ENCODE peak calls at places on chromosomes 4 and X, in ten cellular contexts. One of them, this sample, is unnamed.

GRCh38 chr4:151953286-151953685 is 192.5 kb upstream of the GATB start:
- DNase-seq in CD4-positive, alpha-beta T cell: no peak
- DNase-seq in fibroblast of the aortic adventitia: no peak
- DNase-seq in fibroblast of pulmonary artery: no peak
- DNase-seq in adrenal gland: no peak
- DNase-seq in AG04449: no peak
- DNase-seq in Calu3: no peak
- DNase-seq in dorsolateral prefrontal cortex: no peak
- DNase-seq in AG04450: no peak
- DNase-seq in AG09319: no peak
- DNase-seq in this sample: no peak

GRCh38 chrX:41435708-41436107 is 11.4 kb upstream of the NYX start:
- DNase-seq in CD4-positive, alpha-beta T cell: no peak
- DNase-seq in fibroblast of the aortic adventitia: no peak
- DNase-seq in fibroblast of pulmonary artery: no peak
- DNase-seq in adrenal gland: no peak
- DNase-seq in AG04449: no peak
- DNase-seq in Calu3: no peak
- DNase-seq in dorsolateral prefrontal cortex: no peak
- DNase-seq in AG04450: no peak
- DNase-seq in AG09319: no peak
- DNase-seq in this sample: no peak

GRCh38 chr4:111652206-111652605 is 493.0 kb upstream of the FAM241A start:
- DNase-seq in CD4-positive, alpha-beta T cell: no peak
- DNase-seq in fibroblast of the aortic adventitia: no peak
- DNase-seq in fibroblast of pulmonary artery: no peak
- DNase-seq in adrenal gland: no peak
- DNase-seq in AG04449: no peak
- DNase-seq in Calu3: no peak
- DNase-seq in dorsolateral prefrontal cortex: no peak
- DNase-seq in AG04450: no peak
- DNase-seq in AG09319: no peak
- DNase-seq in this sample: no peak

GRCh38 chr4:83771113-83771705 is 235.3 kb downstream of the GPAT3 start:
- DNase-seq in CD4-positive, alpha-beta T cell: no peak
- DNase-seq in fibroblast of the aortic adventitia: peak; percentile 74
- DNase-seq in fibroblast of pulmonary artery: peak; percentile 65
- DNase-seq in adrenal gland: no peak
- DNase-seq in AG04449: peak; percentile 24
- DNase-seq in Calu3: peak; percentile 38
- DNase-seq in dorsolateral prefrontal cortex: no peak
- DNase-seq in AG04450: peak; percentile 15
- DNase-seq in AG09319: peak; percentile 10
- DNase-seq in this sample: no peak

GRCh38 chrX:107715331-107716044 is 60.1 kb downstream of the TSC22D3 start:
- DNase-seq in CD4-positive, alpha-beta T cell: no peak
- DNase-seq in fibroblast of the aortic adventitia: peak; percentile 44
- DNase-seq in fibroblast of pulmonary artery: peak; percentile 37
- DNase-seq in adrenal gland: no peak
- DNase-seq in AG04449: no peak
- DNase-seq in Calu3: no peak
- DNase-seq in dorsolateral prefrontal cortex: no peak
- DNase-seq in AG04450: no peak
- DNase-seq in AG09319: no peak
- DNase-seq in this sample: no peak

GRCh38 chr4:112403072-112403945 is 106.1 kb downstream of the ALPK1 start:
- DNase-seq in CD4-positive, alpha-beta T cell: no peak
- DNase-seq in fibroblast of the aortic adventitia: peak; percentile 8
- DNase-seq in fibroblast of pulmonary artery: peak; percentile 9
- DNase-seq in adrenal gland: no peak
- DNase-seq in AG04449: no peak
- DNase-seq in Calu3: no peak
- DNase-seq in dorsolateral prefrontal cortex: no peak
- DNase-seq in AG04450: no peak
- DNase-seq in AG09319: no peak
- DNase-seq in this sample: no peak

GRCh38 chrX:128142745-128143144 is 90.5 kb upstream of the ACTRT1 start:
- DNase-seq in CD4-positive, alpha-beta T cell: no peak
- DNase-seq in fibroblast of the aortic adventitia: no peak
- DNase-seq in fibroblast of pulmonary artery: no peak
- DNase-seq in adrenal gland: no peak
- DNase-seq in AG04449: no peak
- DNase-seq in Calu3: no peak
- DNase-seq in dorsolateral prefrontal cortex: no peak
- DNase-seq in AG04450: no peak
- DNase-seq in AG09319: no peak
- DNase-seq in this sample: no peak

GRCh38 chr4:156939801-156940200 is 31.8 kb downstream of the PDGFC start:
- DNase-seq in CD4-positive, alpha-beta T cell: no peak
- DNase-seq in fibroblast of the aortic adventitia: no peak
- DNase-seq in fibroblast of pulmonary artery: peak; percentile 39
- DNase-seq in adrenal gland: no peak
- DNase-seq in AG04449: no peak
- DNase-seq in Calu3: no peak
- DNase-seq in dorsolateral prefrontal cortex: no peak
- DNase-seq in AG04450: no peak
- DNase-seq in AG09319: no peak
- DNase-seq in this sample: no peak

GRCh38 chrX:12581546-12581945 is 209.7 kb upstream of the PRPS2 start:
- DNase-seq in CD4-positive, alpha-beta T cell: no peak
- DNase-seq in fibroblast of the aortic adventitia: no peak
- DNase-seq in fibroblast of pulmonary artery: no peak
- DNase-seq in adrenal gland: no peak
- DNase-seq in AG04449: no peak
- DNase-seq in Calu3: no peak
- DNase-seq in dorsolateral prefrontal cortex: no peak
- DNase-seq in AG04450: no peak
- DNase-seq in AG09319: no peak
- DNase-seq in this sample: no peak

GRCh38 chrX:39869846-39870601 is 227.7 kb downstream of the BCOR start:
- DNase-seq in CD4-positive, alpha-beta T cell: peak; percentile 52
- DNase-seq in fibroblast of the aortic adventitia: peak; percentile 33
- DNase-seq in fibroblast of pulmonary artery: peak; percentile 52
- DNase-seq in adrenal gland: no peak
- DNase-seq in AG04449: no peak
- DNase-seq in Calu3: peak; percentile 35
- DNase-seq in dorsolateral prefrontal cortex: no peak
- DNase-seq in AG04450: no peak
- DNase-seq in AG09319: no peak
- DNase-seq in this sample: no peak

GRCh38 chr4:187235456-187236170 is 512.0 kb upstream of the FAT1 start:
- DNase-seq in CD4-positive, alpha-beta T cell: no peak
- DNase-seq in fibroblast of the aortic adventitia: no peak
- DNase-seq in fibroblast of pulmonary artery: no peak
- DNase-seq in adrenal gland: no peak
- DNase-seq in AG04449: no peak
- DNase-seq in Calu3: no peak
- DNase-seq in dorsolateral prefrontal cortex: peak; percentile 45
- DNase-seq in AG04450: no peak
- DNase-seq in AG09319: no peak
- DNase-seq in this sample: no peak

GRCh38 chrX:53055244-53055849 is 6.8 kb downstream of the GPR173 start:
- DNase-seq in CD4-positive, alpha-beta T cell: no peak
- DNase-seq in fibroblast of the aortic adventitia: no peak
- DNase-seq in fibroblast of pulmonary artery: no peak
- DNase-seq in adrenal gland: no peak
- DNase-seq in AG04449: no peak
- DNase-seq in Calu3: no peak
- DNase-seq in dorsolateral prefrontal cortex: no peak
- DNase-seq in AG04450: no peak
- DNase-seq in AG09319: no peak
- DNase-seq in this sample: no peak

GRCh38 chrX:53049127-53049517 is 533 bp downstream of the GPR173 start:
- DNase-seq in CD4-positive, alpha-beta T cell: no peak
- DNase-seq in fibroblast of the aortic adventitia: no peak
- DNase-seq in fibroblast of pulmonary artery: no peak
- DNase-seq in adrenal gland: no peak
- DNase-seq in AG04449: no peak
- DNase-seq in Calu3: no peak
- DNase-seq in dorsolateral prefrontal cortex: no peak
- DNase-seq in AG04450: no peak
- DNase-seq in AG09319: no peak
- DNase-seq in this sample: no peak

GRCh38 chrX:53047228-53047627 is 1.4 kb upstream of the GPR173 start:
- DNase-seq in CD4-positive, alpha-beta T cell: no peak
- DNase-seq in fibroblast of the aortic adventitia: peak; percentile 39
- DNase-seq in fibroblast of pulmonary artery: peak; percentile 16
- DNase-seq in adrenal gland: no peak
- DNase-seq in AG04449: no peak
- DNase-seq in Calu3: no peak
- DNase-seq in dorsolateral prefrontal cortex: no peak
- DNase-seq in AG04450: no peak
- DNase-seq in AG09319: no peak
- DNase-seq in this sample: no peak

GRCh38 chrX:53048169-53049126 is at the start of gene GPR173:
- DNase-seq in CD4-positive, alpha-beta T cell: no peak
- DNase-seq in fibroblast of the aortic adventitia: peak; percentile 69
- DNase-seq in fibroblast of pulmonary artery: peak; percentile 65
- DNase-seq in adrenal gland: peak; percentile 39
- DNase-seq in AG04449: no peak
- DNase-seq in Calu3: no peak
- DNase-seq in dorsolateral prefrontal cortex: peak; percentile 54
- DNase-seq in AG04450: peak; percentile 21
- DNase-seq in AG09319: peak; percentile 41
- DNase-seq in this sample: no peak

GRCh38 chrX:53050841-53051240 is 2.3 kb downstream of the GPR173 start:
- DNase-seq in CD4-positive, alpha-beta T cell: no peak
- DNase-seq in fibroblast of the aortic adventitia: peak; percentile 40
- DNase-seq in fibroblast of pulmonary artery: no peak
- DNase-seq in adrenal gland: no peak
- DNase-seq in AG04449: no peak
- DNase-seq in Calu3: no peak
- DNase-seq in dorsolateral prefrontal cortex: no peak
- DNase-seq in AG04450: no peak
- DNase-seq in AG09319: no peak
- DNase-seq in this sample: no peak
- TF ChIP-seq CTCF in CD4-positive, alpha-beta T cell: no peak
- TF ChIP-seq CTCF in fibroblast of the aortic adventitia: no peak
- TF ChIP-seq CTCF in fibroblast of pulmonary artery: no peak
- TF ChIP-seq CTCF in adrenal gland: no peak
- TF ChIP-seq CTCF in AG04449: no peak
- TF ChIP-seq CTCF in Calu3: no peak
- TF ChIP-seq CTCF in dorsolateral prefrontal cortex: no peak
- TF ChIP-seq CTCF in AG04450: no peak
- TF ChIP-seq CTCF in AG09319: no peak
- TF ChIP-seq CTCF in this sample: no peak

GRCh38 chr4:177309525-177310371 is at the start of gene NEIL3:
- DNase-seq in CD4-positive, alpha-beta T cell: peak; percentile 95
- DNase-seq in fibroblast of the aortic adventitia: peak; percentile 90
- DNase-seq in fibroblast of pulmonary artery: peak; percentile 92
- DNase-seq in adrenal gland: peak; percentile 89
- DNase-seq in AG04449: no peak
- DNase-seq in Calu3: peak; percentile 81
- DNase-seq in dorsolateral prefrontal cortex: peak; percentile 83
- DNase-seq in AG04450: peak; percentile 71
- DNase-seq in AG09319: peak; percentile 71
- DNase-seq in this sample: peak; percentile 93
- TF ChIP-seq CTCF in CD4-positive, alpha-beta T cell: no peak
- TF ChIP-seq CTCF in fibroblast of the aortic adventitia: no peak
- TF ChIP-seq CTCF in fibroblast of pulmonary artery: no peak
- TF ChIP-seq CTCF in adrenal gland: no peak
- TF ChIP-seq CTCF in AG04449: no peak
- TF ChIP-seq CTCF in Calu3: no peak
- TF ChIP-seq CTCF in dorsolateral prefrontal cortex: peak; percentile 16
- TF ChIP-seq CTCF in AG04450: no peak
- TF ChIP-seq CTCF in AG09319: no peak
- TF ChIP-seq CTCF in this sample: no peak

GRCh38 chr4:177574446-177574845 is 132.2 kb upstream of the AGA start:
- DNase-seq in CD4-positive, alpha-beta T cell: no peak
- DNase-seq in fibroblast of the aortic adventitia: peak; percentile 21
- DNase-seq in fibroblast of pulmonary artery: peak; percentile 21
- DNase-seq in adrenal gland: no peak
- DNase-seq in AG04449: no peak
- DNase-seq in Calu3: no peak
- DNase-seq in dorsolateral prefrontal cortex: no peak
- DNase-seq in AG04450: no peak
- DNase-seq in AG09319: no peak
- DNase-seq in this sample: no peak

GRCh38 chr4:177583000-177583399 is 140.8 kb upstream of the AGA start:
- DNase-seq in CD4-positive, alpha-beta T cell: no peak
- DNase-seq in fibroblast of the aortic adventitia: peak; percentile 27
- DNase-seq in fibroblast of pulmonary artery: no peak
- DNase-seq in adrenal gland: no peak
- DNase-seq in AG04449: no peak
- DNase-seq in Calu3: no peak
- DNase-seq in dorsolateral prefrontal cortex: no peak
- DNase-seq in AG04450: no peak
- DNase-seq in AG09319: no peak
- DNase-seq in this sample: no peak

GRCh38 chr4:177579649-177580048 is 137.4 kb upstream of the AGA start:
- DNase-seq in CD4-positive, alpha-beta T cell: no peak
- DNase-seq in fibroblast of the aortic adventitia: no peak
- DNase-seq in fibroblast of pulmonary artery: no peak
- DNase-seq in adrenal gland: no peak
- DNase-seq in AG04449: no peak
- DNase-seq in Calu3: no peak
- DNase-seq in dorsolateral prefrontal cortex: no peak
- DNase-seq in AG04450: no peak
- DNase-seq in AG09319: no peak
- DNase-seq in this sample: no peak
- TF ChIP-seq CTCF in CD4-positive, alpha-beta T cell: no peak
- TF ChIP-seq CTCF in fibroblast of the aortic adventitia: no peak
- TF ChIP-seq CTCF in fibroblast of pulmonary artery: no peak
- TF ChIP-seq CTCF in adrenal gland: peak; percentile 8
- TF ChIP-seq CTCF in AG04449: no peak
- TF ChIP-seq CTCF in Calu3: no peak
- TF ChIP-seq CTCF in dorsolateral prefrontal cortex: peak; percentile 38
- TF ChIP-seq CTCF in AG04450: peak; percentile 37
- TF ChIP-seq CTCF in AG09319: peak; percentile 24
- TF ChIP-seq CTCF in this sample: no peak

GRCh38 chrX:95071621-95072020 is 1397.6 kb downstream of the FAM133A start:
- DNase-seq in CD4-positive, alpha-beta T cell: no peak
- DNase-seq in fibroblast of the aortic adventitia: peak; percentile 11
- DNase-seq in fibroblast of pulmonary artery: no peak
- DNase-seq in adrenal gland: no peak
- DNase-seq in AG04449: no peak
- DNase-seq in Calu3: no peak
- DNase-seq in dorsolateral prefrontal cortex: no peak
- DNase-seq in AG04450: no peak
- DNase-seq in AG09319: no peak
- DNase-seq in this sample: no peak
- TF ChIP-seq CTCF in CD4-positive, alpha-beta T cell: no peak
- TF ChIP-seq CTCF in fibroblast of the aortic adventitia: no peak
- TF ChIP-seq CTCF in fibroblast of pulmonary artery: no peak
- TF ChIP-seq CTCF in adrenal gland: no peak
- TF ChIP-seq CTCF in AG04449: no peak
- TF ChIP-seq CTCF in Calu3: no peak
- TF ChIP-seq CTCF in dorsolateral prefrontal cortex: no peak
- TF ChIP-seq CTCF in AG04450: no peak
- TF ChIP-seq CTCF in AG09319: no peak
- TF ChIP-seq CTCF in this sample: no peak

GRCh38 chr4:610411-611261 is 14.7 kb upstream of the PDE6B start:
- DNase-seq in CD4-positive, alpha-beta T cell: no peak
- DNase-seq in fibroblast of the aortic adventitia: peak; percentile 46
- DNase-seq in fibroblast of pulmonary artery: peak; percentile 41
- DNase-seq in adrenal gland: peak; percentile 41
- DNase-seq in AG04449: peak; percentile 0
- DNase-seq in Calu3: peak; percentile 21
- DNase-seq in dorsolateral prefrontal cortex: no peak
- DNase-seq in AG04450: peak; percentile 10
- DNase-seq in AG09319: no peak
- DNase-seq in this sample: no peak
- TF ChIP-seq CTCF in CD4-positive, alpha-beta T cell: no peak
- TF ChIP-seq CTCF in fibroblast of the aortic adventitia: no peak
- TF ChIP-seq CTCF in fibroblast of pulmonary artery: no peak
- TF ChIP-seq CTCF in adrenal gland: no peak
- TF ChIP-seq CTCF in AG04449: no peak
- TF ChIP-seq CTCF in Calu3: no peak
- TF ChIP-seq CTCF in dorsolateral prefrontal cortex: no peak
- TF ChIP-seq CTCF in AG04450: no peak
- TF ChIP-seq CTCF in AG09319: no peak
- TF ChIP-seq CTCF in this sample: no peak